ENCODE peak calls at places on chromosomes 1 and 21, in six cellular contexts. One of them, this sample, is unnamed.

GRCh38 chr21:42118901-42119300 is 47.8 kb downstream of the UMODL1 start:
- DNase-seq in breast epithelium: no peak
- DNase-seq in right lobe of liver: no peak
- DNase-seq in Peyer's patch: no peak
- DNase-seq in PC-3: no peak
- DNase-seq in tibial nerve: no peak
- DNase-seq in this sample: no peak

GRCh38 chr1:70887936-70888335 is 159.7 kb downstream of the PTGER3 start:
- DNase-seq in breast epithelium: no peak
- DNase-seq in right lobe of liver: no peak
- DNase-seq in Peyer's patch: no peak
- DNase-seq in PC-3: no peak
- DNase-seq in tibial nerve: no peak
- DNase-seq in this sample: no peak

GRCh38 chr1:201693019-201693372 is 136.0 kb upstream of the IPO9 start:
- DNase-seq in breast epithelium: no peak
- DNase-seq in right lobe of liver: no peak
- DNase-seq in Peyer's patch: peak; percentile 52
- DNase-seq in PC-3: no peak
- DNase-seq in tibial nerve: no peak
- DNase-seq in this sample: no peak

GRCh38 chr1:73839922-73840321 is 358.1 kb downstream of the LRRIQ3 start:
- DNase-seq in breast epithelium: no peak
- DNase-seq in right lobe of liver: no peak
- DNase-seq in Peyer's patch: no peak
- DNase-seq in PC-3: peak; percentile 48
- DNase-seq in tibial nerve: no peak
- DNase-seq in this sample: no peak

GRCh38 chr1:156537027-156537426 is 35.3 kb downstream of the IQGAP3 start:
- DNase-seq in breast epithelium: no peak
- DNase-seq in right lobe of liver: no peak
- DNase-seq in Peyer's patch: no peak
- DNase-seq in PC-3: no peak
- DNase-seq in tibial nerve: no peak
- DNase-seq in this sample: no peak

GRCh38 chr1:231828182-231828920 is 201.8 kb downstream of the DISC1 start:
- DNase-seq in breast epithelium: no peak
- DNase-seq in right lobe of liver: no peak
- DNase-seq in Peyer's patch: no peak
- DNase-seq in PC-3: peak; percentile 99
- DNase-seq in tibial nerve: no peak
- DNase-seq in this sample: no peak

GRCh38 chr21:42293649-42294272 is 21.4 kb downstream of the TFF3 start:
- DNase-seq in breast epithelium: no peak
- DNase-seq in right lobe of liver: no peak
- DNase-seq in Peyer's patch: no peak
- DNase-seq in PC-3: no peak
- DNase-seq in tibial nerve: no peak
- DNase-seq in this sample: no peak

GRCh38 chr1:205642679-205643307 is 11.0 kb upstream of the ELK4 start:
- DNase-seq in breast epithelium: no peak
- DNase-seq in right lobe of liver: no peak
- DNase-seq in Peyer's patch: no peak
- DNase-seq in PC-3: no peak
- DNase-seq in tibial nerve: no peak
- DNase-seq in this sample: no peak

GRCh38 chr1:157948547-157949152 is 44.8 kb upstream of the KIRREL1 start:
- DNase-seq in breast epithelium: no peak
- DNase-seq in right lobe of liver: no peak
- DNase-seq in Peyer's patch: no peak
- DNase-seq in PC-3: peak; percentile 62
- DNase-seq in tibial nerve: peak; percentile 26
- DNase-seq in this sample: no peak

GRCh38 chr1:21304488-21304887 is 14.2 kb upstream of the ECE1 start:
- DNase-seq in breast epithelium: no peak
- DNase-seq in right lobe of liver: no peak
- DNase-seq in Peyer's patch: no peak
- DNase-seq in PC-3: no peak
- DNase-seq in tibial nerve: no peak
- DNase-seq in this sample: no peak

GRCh38 chr1:180779584-180779983 is 133.1 kb upstream of the KIAA1614 start:
- DNase-seq in breast epithelium: no peak
- DNase-seq in right lobe of liver: no peak
- DNase-seq in Peyer's patch: no peak
- DNase-seq in PC-3: no peak
- DNase-seq in tibial nerve: no peak
- DNase-seq in this sample: no peak

GRCh38 chr1:47557086-47557866 is 119.4 kb downstream of the FOXD2 start:
- DNase-seq in breast epithelium: no peak
- DNase-seq in right lobe of liver: no peak
- DNase-seq in Peyer's patch: no peak
- DNase-seq in PC-3: no peak
- DNase-seq in tibial nerve: no peak
- DNase-seq in this sample: no peak

DNA sequence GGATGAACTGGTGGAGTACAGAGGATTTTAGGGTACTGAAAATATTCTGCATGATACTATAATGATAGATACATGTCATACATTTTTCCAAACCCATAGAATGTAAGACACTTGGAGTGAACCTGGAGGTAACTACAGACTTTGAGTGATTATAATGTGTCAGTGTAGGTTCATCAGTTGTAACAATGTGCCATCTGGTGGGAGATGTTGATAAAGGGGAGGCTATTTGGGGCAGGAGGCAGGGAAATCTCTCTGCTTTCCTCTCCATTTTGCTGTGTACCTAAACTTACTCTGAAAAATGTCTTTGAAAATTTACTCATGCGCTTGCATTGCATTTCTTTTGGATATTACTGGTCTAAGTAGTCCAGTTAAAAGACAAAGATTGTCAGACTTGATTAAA is 35.2 kb downstream of the PTBP2 start:
- DNase-seq in breast epithelium: no peak
- DNase-seq in right lobe of liver: no peak
- DNase-seq in Peyer's patch: no peak
- DNase-seq in PC-3: no peak
- DNase-seq in tibial nerve: no peak
- DNase-seq in this sample: no peak
- H3K9me3 ChIP-seq in breast epithelium: no peaks in the 10 kb centered on the region
- H3K9me3 ChIP-seq in right lobe of liver: no peaks in the 10 kb centered on the region
- H3K9me3 ChIP-seq in Peyer's patch: no peaks in the 10 kb centered on the region
- H3K9me3 ChIP-seq in PC-3: no peaks in the 10 kb centered on the region
- H3K9me3 ChIP-seq in tibial nerve: no peaks in the 10 kb centered on the region
- H3K9me3 ChIP-seq in this sample: no peaks in the 10 kb centered on the region

GRCh38 chr1:204076891-204077290 is 4.0 kb downstream of the SOX13 start:
- DNase-seq in breast epithelium: no peak
- DNase-seq in right lobe of liver: peak; percentile 7
- DNase-seq in Peyer's patch: no peak
- DNase-seq in PC-3: no peak
- DNase-seq in tibial nerve: no peak
- DNase-seq in this sample: no peak
- H3K4me1 ChIP-seq in breast epithelium: peaks cover 16% of the 10 kb centered on the region
- H3K4me1 ChIP-seq in right lobe of liver: no peaks in the 10 kb centered on the region
- H3K4me1 ChIP-seq in Peyer's patch: peaks cover 5% of the 10 kb centered on the region
- H3K4me1 ChIP-seq in PC-3: peaks cover 57% of the 10 kb centered on the region
- H3K4me1 ChIP-seq in tibial nerve: peaks cover 53% of the 10 kb centered on the region
- H3K4me1 ChIP-seq in this sample: peaks cover 55% of the 10 kb centered on the region

DNA sequence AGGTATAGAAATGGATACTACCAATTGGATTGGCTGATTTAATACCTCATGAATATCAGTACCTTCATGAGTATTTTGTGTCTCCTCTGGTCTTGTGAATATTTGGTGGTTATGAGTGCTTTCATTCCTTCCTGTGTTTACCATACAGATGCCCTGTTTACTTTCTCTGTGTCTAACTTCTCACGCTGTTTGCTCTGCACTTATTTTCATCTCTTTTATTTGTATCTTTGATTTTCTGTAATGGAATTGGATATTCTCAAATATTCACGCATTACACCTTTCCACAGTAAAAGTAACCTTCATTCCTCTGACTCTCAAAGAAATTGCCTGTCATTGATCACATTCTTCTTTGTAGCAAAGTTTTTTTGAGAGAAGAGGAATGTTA is 16.8 kb downstream of the CNST start:
- DNase-seq in breast epithelium: no peak
- DNase-seq in right lobe of liver: no peak
- DNase-seq in Peyer's patch: no peak
- DNase-seq in PC-3: no peak
- DNase-seq in tibial nerve: no peak
- DNase-seq in this sample: no peak
- H3K27ac ChIP-seq in breast epithelium: peak overlapping the region; percentile 10
- H3K27ac ChIP-seq in right lobe of liver: peak overlapping the region; percentile 80
- H3K27ac ChIP-seq in Peyer's patch: peak overlapping the region; percentile 95
- H3K27ac ChIP-seq in PC-3: no peak overlapping the region
- H3K27ac ChIP-seq in tibial nerve: peak overlapping the region; percentile 48
- H3K27ac ChIP-seq in this sample: peak overlapping the region; percentile 26

DNA sequence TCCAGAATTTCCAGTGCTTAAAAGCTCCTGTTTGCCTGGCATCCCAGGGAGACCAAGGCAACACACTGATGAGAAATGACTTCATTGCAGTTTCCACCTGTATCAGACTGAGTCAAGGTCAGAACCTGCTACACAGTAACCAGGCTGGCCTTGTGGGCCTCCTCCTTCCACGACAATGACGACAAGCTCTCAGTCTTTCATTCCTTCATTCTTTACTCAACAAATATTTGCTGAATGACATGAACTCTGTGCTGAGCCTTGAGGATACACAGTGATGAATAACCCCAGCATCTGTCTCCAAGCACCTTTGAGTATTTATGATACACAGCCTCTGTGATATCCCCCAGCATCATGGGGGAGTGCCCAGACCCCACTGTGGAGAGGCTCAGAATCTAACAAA is 8.9 kb upstream of the LCE5A start:
- DNase-seq in breast epithelium: no peak
- DNase-seq in right lobe of liver: no peak
- DNase-seq in Peyer's patch: no peak
- DNase-seq in PC-3: peak; percentile 17
- DNase-seq in tibial nerve: no peak
- DNase-seq in this sample: no peak
- H3K9me3 ChIP-seq in breast epithelium: no peaks in the 10 kb centered on the region
- H3K9me3 ChIP-seq in right lobe of liver: no peaks in the 10 kb centered on the region
- H3K9me3 ChIP-seq in Peyer's patch: no peaks in the 10 kb centered on the region
- H3K9me3 ChIP-seq in PC-3: no peaks in the 10 kb centered on the region
- H3K9me3 ChIP-seq in tibial nerve: no peaks in the 10 kb centered on the region
- H3K9me3 ChIP-seq in this sample: no peaks in the 10 kb centered on the region

GRCh38 chr1:2584822-2585317 is 1.7 kb upstream of the PRXL2B start:
- DNase-seq in breast epithelium: no peak
- DNase-seq in right lobe of liver: no peak
- DNase-seq in Peyer's patch: no peak
- DNase-seq in PC-3: no peak
- DNase-seq in tibial nerve: no peak
- DNase-seq in this sample: no peak

GRCh38 chr1:2583331-2583791 is 3.2 kb upstream of the PRXL2B start:
- DNase-seq in breast epithelium: no peak
- DNase-seq in right lobe of liver: peak; percentile 56
- DNase-seq in Peyer's patch: no peak
- DNase-seq in PC-3: no peak
- DNase-seq in tibial nerve: no peak
- DNase-seq in this sample: peak; percentile 50

GRCh38 chr1:2583871-2584341 is 2.7 kb upstream of the PRXL2B start:
- DNase-seq in breast epithelium: no peak
- DNase-seq in right lobe of liver: peak; percentile 53
- DNase-seq in Peyer's patch: no peak
- DNase-seq in PC-3: no peak
- DNase-seq in tibial nerve: no peak
- DNase-seq in this sample: peak; percentile 64

GRCh38 chr1:2580691-2581090 is 5.9 kb upstream of the PRXL2B start:
- DNase-seq in breast epithelium: no peak
- DNase-seq in right lobe of liver: peak; percentile 46
- DNase-seq in Peyer's patch: no peak
- DNase-seq in PC-3: no peak
- DNase-seq in tibial nerve: no peak
- DNase-seq in this sample: no peak

GRCh38 chr1:2582401-2582800 is 4.2 kb upstream of the PRXL2B start:
- DNase-seq in breast epithelium: no peak
- DNase-seq in right lobe of liver: no peak
- DNase-seq in Peyer's patch: no peak
- DNase-seq in PC-3: no peak
- DNase-seq in tibial nerve: no peak
- DNase-seq in this sample: no peak
- H3K4me1 ChIP-seq in breast epithelium: no peaks in the 10 kb centered on the region
- H3K4me1 ChIP-seq in right lobe of liver: no peaks in the 10 kb centered on the region
- H3K4me1 ChIP-seq in Peyer's patch: peaks cover 35% of the 10 kb centered on the region
- H3K4me1 ChIP-seq in PC-3: peaks cover 8% of the 10 kb centered on the region
- H3K4me1 ChIP-seq in tibial nerve: peaks cover 18% of the 10 kb centered on the region
- H3K4me1 ChIP-seq in this sample: peaks cover 26% of the 10 kb centered on the region

GRCh38 chr1:203149188-203149840 is 21.8 kb downstream of the ADORA1 start:
- DNase-seq in breast epithelium: no peak
- DNase-seq in right lobe of liver: no peak
- DNase-seq in Peyer's patch: no peak
- DNase-seq in PC-3: no peak
- DNase-seq in tibial nerve: no peak
- DNase-seq in this sample: no peak
- H3K27ac ChIP-seq in breast epithelium: peak overlapping the region; percentile 86
- H3K27ac ChIP-seq in right lobe of liver: no peak overlapping the region
- H3K27ac ChIP-seq in Peyer's patch: no peak overlapping the region
- H3K27ac ChIP-seq in PC-3: no peak overlapping the region
- H3K27ac ChIP-seq in tibial nerve: no peak overlapping the region
- H3K27ac ChIP-seq in this sample: no peak overlapping the region

GRCh38 chr1:2986549-2987305 is 34.5 kb upstream of the ACTRT2 start:
- DNase-seq in breast epithelium: peak; percentile 31
- DNase-seq in right lobe of liver: no peak
- DNase-seq in Peyer's patch: no peak
- DNase-seq in PC-3: no peak
- DNase-seq in tibial nerve: no peak
- DNase-seq in this sample: peak; percentile 16

GRCh38 chr1:2985121-2985561 is 36.1 kb upstream of the ACTRT2 start:
- DNase-seq in breast epithelium: peak; percentile 15
- DNase-seq in right lobe of liver: no peak
- DNase-seq in Peyer's patch: peak; percentile 26
- DNase-seq in PC-3: no peak
- DNase-seq in tibial nerve: no peak
- DNase-seq in this sample: peak; percentile 70

GRCh38 chr1:2987773-2988172 is 33.5 kb upstream of the ACTRT2 start:
- DNase-seq in breast epithelium: peak; percentile 27
- DNase-seq in right lobe of liver: no peak
- DNase-seq in Peyer's patch: peak; percentile 34
- DNase-seq in PC-3: no peak
- DNase-seq in tibial nerve: no peak
- DNase-seq in this sample: peak; percentile 49

GRCh38 chr1:2984399-2985061 is 36.7 kb upstream of the ACTRT2 start:
- DNase-seq in breast epithelium: peak; percentile 34
- DNase-seq in right lobe of liver: no peak
- DNase-seq in Peyer's patch: peak; percentile 29
- DNase-seq in PC-3: no peak
- DNase-seq in tibial nerve: no peak
- DNase-seq in this sample: no peak

GRCh38 chr1:2985694-2986548 is 35.3 kb upstream of the ACTRT2 start:
- DNase-seq in breast epithelium: no peak
- DNase-seq in right lobe of liver: no peak
- DNase-seq in Peyer's patch: no peak
- DNase-seq in PC-3: no peak
- DNase-seq in tibial nerve: no peak
- DNase-seq in this sample: no peak
- H3K9me3 ChIP-seq in breast epithelium: no peaks in the 10 kb centered on the region
- H3K9me3 ChIP-seq in right lobe of liver: no peaks in the 10 kb centered on the region
- H3K9me3 ChIP-seq in Peyer's patch: no peaks in the 10 kb centered on the region
- H3K9me3 ChIP-seq in PC-3: no peaks in the 10 kb centered on the region
- H3K9me3 ChIP-seq in tibial nerve: no peaks in the 10 kb centered on the region
- H3K9me3 ChIP-seq in this sample: no peaks in the 10 kb centered on the region

GRCh38 chr1:224747578-224747977 is 131.5 kb downstream of the CNIH3 start:
- DNase-seq in breast epithelium: no peak
- DNase-seq in right lobe of liver: no peak
- DNase-seq in Peyer's patch: no peak
- DNase-seq in PC-3: peak; percentile 63
- DNase-seq in tibial nerve: no peak
- DNase-seq in this sample: no peak
- H3K4me1 ChIP-seq in breast epithelium: no peaks in the 10 kb centered on the region
- H3K4me1 ChIP-seq in right lobe of liver: peaks cover 2% of the 10 kb centered on the region
- H3K4me1 ChIP-seq in Peyer's patch: no peaks in the 10 kb centered on the region
- H3K4me1 ChIP-seq in PC-3: peaks cover 7% of the 10 kb centered on the region
- H3K4me1 ChIP-seq in tibial nerve: no peaks in the 10 kb centered on the region
- H3K4me1 ChIP-seq in this sample: no peaks in the 10 kb centered on the region